ENCODE peak calls at places on chromosomes 2 and 18, in four cellular contexts. S is tibial nerve, Y is GM12891, B is esophagus squamous epithelium. K is an unnamed sample.

GRCh38 chr18:67010916-67011315 is 407.0 kb upstream of the CDH19 start:
- DNase-seq in S (no peak), Y (no peak), B (no peak), K (no peak)

GRCh38 chr2:94986392-94986963 is 39.0 kb upstream of the MAL start:
- DNase-seq in S (no peak), Y (peak; percentile 32), B (no peak), K (peak; percentile 60)

GRCh38 chr2:55946793-55947192 is 23.2 kb upstream of the EFEMP1 start:
- DNase-seq in S (no peak), Y (no peak), B (no peak), K (no peak)

GRCh38 chr2:221088506-221088905 is 483.6 kb downstream of the EPHA4 start:
- DNase-seq in S (no peak), Y (no peak), B (no peak), K (no peak)

GRCh38 chr2:138433995-138434991 is 67.3 kb upstream of the SPOPL start:
- DNase-seq in S (no peak), Y (no peak), B (no peak), K (no peak)

GRCh38 chr2:233356546-233357308 is 2.4 kb downstream of the DGKD start:
- DNase-seq in S (no peak), Y (no peak), B (no peak), K (no peak)

GRCh38 chr2:186516396-186516795 is 30.3 kb downstream of the ZC3H15 start:
- DNase-seq in S (no peak), Y (no peak), B (no peak), K (no peak)

GRCh38 chr2:215784371-215784783 is 229.0 kb downstream of the MREG start:
- DNase-seq in S (no peak), Y (no peak), B (no peak), K (no peak)

GRCh38 chr2:154697422-154698237 is 865 bp upstream of the KCNJ3 start:
- DNase-seq in S (no peak), Y (no peak), B (no peak), K (peak; percentile 26)

GRCh38 chr2:157822993-157823392 is 53.1 kb downstream of the ACVR1 start:
- DNase-seq in S (no peak), Y (no peak), B (no peak), K (no peak)

GRCh38 chr2:120845281-120845680 is 109.6 kb downstream of the GLI2 start:
- DNase-seq in S (no peak), Y (no peak), B (no peak), K (no peak)

GRCh38 chr2:133674433-133675331 is 106.4 kb upstream of the NCKAP5 start:
- DNase-seq in S (peak; percentile 30), Y (no peak), B (no peak), K (no peak)

GRCh38 chr2:120488531-120488930 is 142.6 kb downstream of the INHBB start:
- DNase-seq in S (no peak), Y (no peak), B (no peak), K (no peak)

GRCh38 chr2:198054299-198054698 is 249.9 kb downstream of the PLCL1 start:
- DNase-seq in S (no peak), Y (peak; percentile 2), B (no peak), K (peak; percentile 4)

GRCh38 chr18:9615973-9616559 is 1.7 kb upstream of the PPP4R1 start:
- DNase-seq in S (no peak), Y (no peak), B (no peak), K (no peak)

GRCh38 chr2:165018207-165018606 is 62.9 kb upstream of the SLC38A11 start:
- DNase-seq in S (no peak), Y (no peak), B (no peak), K (no peak)

GRCh38 chr2:178761759-178762371 is 45.4 kb downstream of the TTN start:
- DNase-seq in S (no peak), Y (no peak), B (no peak), K (no peak)

GRCh38 chr2:108889907-108890306 is 99.1 kb downstream of the EDAR start:
- DNase-seq in S (no peak), Y (no peak), B (no peak), K (no peak)

GRCh38 chr2:180337136-180337535 is 330.0 kb upstream of the CWC22 start:
- DNase-seq in S (no peak), Y (no peak), B (no peak), K (no peak)

GRCh38 chr2:52695731-52696130 is 1071.9 kb upstream of the CHAC2 start:
- DNase-seq in S (no peak), Y (no peak), B (no peak), K (no peak)

GRCh38 chr2:182463760-182464159 is 36.9 kb upstream of the PDE1A start:
- DNase-seq in S (no peak), Y (no peak), B (no peak), K (no peak)

GRCh38 chr2:120313695-120314615 is 32.0 kb upstream of the INHBB start:
- DNase-seq in S (no peak), Y (no peak), B (no peak), K (no peak)

GRCh38 chr2:7053650-7054262 is 136.5 kb downstream of the RNF144A start:
- DNase-seq in S (no peak), Y (no peak), B (no peak), K (no peak)

GRCh38 chr2:72669121-72669520 is 156.7 kb downstream of the EXOC6B start:
- DNase-seq in S (no peak), Y (no peak), B (no peak), K (peak; percentile 7)

GRCh38 chr2:195559431-195559914 is 97.6 kb upstream of the SLC39A10 start:
- DNase-seq in S (no peak), Y (peak; percentile 32), B (no peak), K (peak; percentile 40)

GRCh38 chr18:50038448-50038847 is 156.5 kb downstream of the MYO5B start:
- DNase-seq in S (no peak), Y (no peak), B (no peak), K (no peak)

GRCh38 chr2:10218036-10218435 is 84.7 kb upstream of the HPCAL1 start:
- DNase-seq in S (no peak), Y (no peak), B (no peak), K (no peak)
- TF ChIP-seq POLR2A in S (no peak), Y (no peak), B (no peak), K (no peak)

GRCh38 chr18:59899298-59900221 is at the start of gene PMAIP1:
- DNase-seq in S (peak; percentile 54), Y (peak; percentile 77), B (peak; percentile 18), K (peak; percentile 44)
- TF ChIP-seq POLR2A in S (no peak), Y (peak; percentile 99), B (no peak), K (peak; percentile 99)

GRCh38 chr2:101779190-101779589 is 81.7 kb downstream of the MAP4K4 start:
- DNase-seq in S (no peak), Y (no peak), B (no peak), K (no peak)
- TF ChIP-seq POLR2A in S (no peak), Y (no peak), B (no peak), K (no peak)

DNA sequence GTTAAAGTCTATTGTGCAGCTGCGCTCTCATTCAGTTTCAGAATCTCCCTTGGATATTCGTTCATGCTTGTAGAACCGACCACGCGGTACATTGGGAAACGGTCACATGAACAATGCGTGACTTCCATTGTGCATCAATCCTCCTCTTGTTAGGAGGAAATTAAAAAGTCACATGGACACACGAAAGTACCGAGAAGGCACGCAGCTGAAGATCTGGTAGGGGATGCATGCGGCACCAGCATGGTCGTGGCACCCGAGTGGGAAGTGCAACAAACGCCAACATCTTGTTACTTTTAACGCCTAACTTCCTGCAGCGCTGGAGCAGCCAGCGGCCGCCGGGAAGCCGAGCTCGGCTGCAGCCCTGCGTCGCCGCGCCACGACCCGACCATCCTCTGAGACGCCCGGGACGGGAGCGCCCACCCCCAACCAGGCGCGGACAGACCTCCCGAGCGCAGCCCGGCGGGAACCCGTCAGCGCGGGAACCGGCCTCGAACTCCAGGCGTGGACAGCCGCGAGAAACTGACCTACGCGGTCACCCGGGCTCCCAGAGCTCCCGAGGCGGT is 412 bp downstream of the OSBPL1A start:
- DNase-seq in S (peak; percentile 57), Y (no peak), B (peak; percentile 2), K (peak; percentile 15)
- TF ChIP-seq POLR2A in S (no peak), Y (no peak), B (no peak), K (no peak)

GRCh38 chr18:77129150-77129551 is 3.4 kb downstream of the MBP start:
- DNase-seq in S (no peak), Y (no peak), B (no peak), K (no peak)
- TF ChIP-seq POLR2A in S (no peak), Y (no peak), B (no peak), K (no peak)

GRCh38 chr18:35343936-35344735 is at the start of gene ZNF24:
- DNase-seq in S (peak; percentile 94), Y (peak; percentile 88), B (peak; percentile 77), K (peak; percentile 66)
- TF ChIP-seq POLR2A in S (peak; percentile 66), Y (peak; percentile 86), B (no peak), K (peak; percentile 68)